ENCODE peak calls at places on chromosome 20, in six cellular contexts. P is thoracic aorta, E is ovary, Z is stomach, D is pancreas, Y is adipocyte. J is an unnamed sample.
A peak's percentile ranks its signal among the peaks of the same experiment; 100 is the strongest.

GRCh38 chr20:4613718-4614620 is 107.7 kb upstream of the PRND start:
- DNase-seq in P (no peak), E (peak; percentile 31), Z (peak; percentile 49), D (no peak), Y (peak; percentile 55), J (peak; percentile 20)

GRCh38 chr20:48604426-48604825 is 223.4 kb downstream of the PREX1 start:
- DNase-seq in P (no peak), E (no peak), Z (no peak), D (peak; percentile 33), Y (no peak), J (peak; percentile 18)

GRCh38 chr20:57866250-57867106 is 156.7 kb upstream of the PMEPA1 start:
- DNase-seq in P (no peak), E (no peak), Z (no peak), D (no peak), Y (no peak), J (no peak)

GRCh38 chr20:50054626-50055511 is 58.1 kb downstream of the UBE2V1 start:
- DNase-seq in P (no peak), E (peak; percentile 70), Z (peak; percentile 37), D (no peak), Y (peak; percentile 75), J (no peak)

GRCh38 chr20:47878601-47879004 is 93.3 kb upstream of the SULF2 start:
- DNase-seq in P (no peak), E (no peak), Z (no peak), D (no peak), Y (no peak), J (no peak)

GRCh38 chr20:24862606-24863005 is 86.5 kb upstream of the CST7 start:
- DNase-seq in P (no peak), E (no peak), Z (no peak), D (no peak), Y (no peak), J (no peak)

GRCh38 chr20:47453167-47453782 is 48.4 kb upstream of the NCOA3 start:
- DNase-seq in P (no peak), E (no peak), Z (no peak), D (no peak), Y (peak; percentile 52), J (no peak)

GRCh38 chr20:6007529-6008103 is 46.2 kb downstream of the LRRN4 start:
- DNase-seq in P (no peak), E (no peak), Z (no peak), D (no peak), Y (peak; percentile 21), J (no peak)

GRCh38 chr20:35279533-35280174 is 1.7 kb upstream of the MMP24OS start:
- DNase-seq in P (no peak), E (no peak), Z (no peak), D (no peak), Y (no peak), J (no peak)

GRCh38 chr20:17610566-17611289 is 40.9 kb downstream of the DSTN start:
- DNase-seq in P (no peak), E (no peak), Z (peak; percentile 66), D (peak; percentile 66), Y (no peak), J (peak; percentile 74)

GRCh38 chr20:16518068-16518783 is 55.0 kb downstream of the KIF16B start:
- DNase-seq in P (no peak), E (no peak), Z (peak; percentile 52), D (no peak), Y (peak; percentile 46), J (no peak)

GRCh38 chr20:10986586-10986985 is 312.8 kb upstream of the JAG1 start:
- DNase-seq in P (no peak), E (no peak), Z (no peak), D (no peak), Y (peak; percentile 24), J (no peak)

GRCh38 chr20:3248167-3248992 is 9.4 kb upstream of the SLC4A11 start:
- DNase-seq in P (no peak), E (no peak), Z (peak; percentile 42), D (no peak), Y (no peak), J (no peak)

GRCh38 chr20:43963872-43964791 is 49.5 kb downstream of the TOX2 start:
- DNase-seq in P (no peak), E (no peak), Z (no peak), D (no peak), Y (no peak), J (no peak)

GRCh38 chr20:13274311-13274965 is 53.4 kb downstream of the ISM1 start:
- DNase-seq in P (no peak), E (no peak), Z (no peak), D (no peak), Y (no peak), J (no peak)

DNA sequence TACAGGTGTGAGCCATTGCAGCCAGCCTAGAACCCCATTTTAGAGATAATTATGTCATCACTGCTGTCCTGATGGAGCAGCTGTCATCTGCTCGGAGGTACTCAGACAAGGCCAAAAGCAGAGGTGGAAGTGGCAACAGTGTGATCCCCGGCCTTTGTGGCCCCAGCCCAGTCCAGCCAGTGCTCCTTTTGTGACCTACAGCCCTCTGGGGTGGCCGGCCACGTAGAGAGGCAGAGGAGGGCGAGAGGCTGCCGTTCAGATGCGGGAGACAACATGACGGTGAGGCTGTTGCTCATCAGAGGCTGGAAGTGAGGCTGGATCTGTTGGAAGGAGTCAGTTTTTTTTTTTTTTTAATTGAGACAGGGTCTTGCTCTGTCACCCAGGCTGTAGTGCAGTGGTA is 32.8 kb downstream of the EFCAB8 start:
- DNase-seq in P (no peak), E (no peak), Z (no peak), D (no peak), Y (no peak), J (no peak)
- H3K4me3 ChIP-seq in P (no peak overlapping the region), E (no peak overlapping the region), Z (no peak overlapping the region), D (no peak overlapping the region), Y (no peak overlapping the region), J (no peak overlapping the region)

DNA sequence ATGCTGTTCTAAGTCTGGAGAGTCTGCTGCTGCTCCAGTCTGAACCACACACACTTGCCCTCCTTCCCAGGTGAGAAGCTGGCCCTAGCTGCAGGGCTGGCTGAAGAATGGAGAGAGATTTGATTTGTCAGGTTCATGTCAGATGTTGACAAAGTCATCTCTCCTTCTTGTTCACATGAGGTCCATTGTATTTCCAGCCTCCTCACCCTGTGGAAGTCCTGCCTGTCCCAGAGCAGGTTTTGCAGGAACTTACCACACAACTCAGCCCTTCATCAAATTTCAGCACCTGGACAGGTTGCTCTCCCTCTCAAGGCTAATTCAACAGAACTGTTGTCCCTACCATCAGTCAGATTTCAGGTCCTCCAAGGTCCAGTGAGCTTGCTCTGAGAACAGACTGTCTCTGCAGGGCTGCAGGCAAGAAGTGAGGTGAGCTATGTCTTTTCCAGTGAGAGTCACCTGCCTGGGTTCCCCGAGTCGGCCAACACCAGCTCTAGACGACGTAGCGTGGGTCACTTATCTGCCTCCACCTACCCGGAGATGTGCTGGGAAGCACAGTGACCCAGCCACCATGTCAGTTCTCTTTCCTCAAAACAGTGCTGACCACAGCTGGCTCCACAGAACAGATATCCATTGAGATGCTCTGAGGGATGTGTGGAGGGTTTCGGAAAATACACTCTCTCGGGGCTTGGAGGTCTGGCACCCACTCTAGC is 58.0 kb upstream of the CD93 start:
- DNase-seq in P (no peak), E (no peak), Z (no peak), D (peak; percentile 21), Y (no peak), J (no peak)
- H3K4me1 ChIP-seq in P (peaks cover 28% of the 10 kb centered on the region), E (peaks cover 15% of the 10 kb centered on the region), Z (peaks cover 15% of the 10 kb centered on the region), D (no peaks in the 10 kb centered on the region), Y (peaks cover 72% of the 10 kb centered on the region), J (no peaks in the 10 kb centered on the region)

GRCh38 chr20:52974155-52974554 is 2.0 kb downstream of the TSHZ2 start:
- DNase-seq in P (no peak), E (no peak), Z (no peak), D (no peak), Y (no peak), J (no peak)
- H3K4me3 ChIP-seq in P (peak overlapping the region; percentile 55), E (peak overlapping the region; percentile 66), Z (peak overlapping the region; percentile 50), D (no peak overlapping the region), Y (peak overlapping the region; percentile 95), J (peak overlapping the region; percentile 70)

DNA sequence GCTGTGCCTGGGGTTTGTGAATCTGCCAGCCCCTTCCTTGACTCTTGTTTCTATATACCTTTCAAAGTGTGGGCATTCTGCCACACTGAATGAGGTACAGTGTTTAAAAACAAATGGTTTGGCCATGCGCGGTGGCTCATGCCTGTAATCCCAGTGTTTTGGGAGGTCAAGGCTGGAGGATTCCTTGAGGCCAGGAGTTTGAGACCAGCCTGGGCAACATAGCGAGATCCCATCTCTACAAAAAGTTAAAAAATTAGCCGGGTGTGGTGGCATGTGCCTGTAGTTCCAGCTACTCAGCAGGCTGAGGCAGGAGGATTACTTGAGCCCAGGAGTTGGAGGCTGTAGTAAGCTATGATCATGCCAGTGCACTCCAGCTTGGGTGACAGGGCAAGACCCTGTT is 5.8 kb downstream of the FAM83D start:
- DNase-seq in P (no peak), E (no peak), Z (no peak), D (no peak), Y (no peak), J (no peak)
- H3K4me1 ChIP-seq in P (peaks cover 3% of the 10 kb centered on the region), E (peaks cover under 1% of the 10 kb centered on the region), Z (peaks cover 13% of the 10 kb centered on the region), D (peaks cover under 1% of the 10 kb centered on the region), Y (peaks cover 41% of the 10 kb centered on the region), J (peaks cover 19% of the 10 kb centered on the region)

DNA sequence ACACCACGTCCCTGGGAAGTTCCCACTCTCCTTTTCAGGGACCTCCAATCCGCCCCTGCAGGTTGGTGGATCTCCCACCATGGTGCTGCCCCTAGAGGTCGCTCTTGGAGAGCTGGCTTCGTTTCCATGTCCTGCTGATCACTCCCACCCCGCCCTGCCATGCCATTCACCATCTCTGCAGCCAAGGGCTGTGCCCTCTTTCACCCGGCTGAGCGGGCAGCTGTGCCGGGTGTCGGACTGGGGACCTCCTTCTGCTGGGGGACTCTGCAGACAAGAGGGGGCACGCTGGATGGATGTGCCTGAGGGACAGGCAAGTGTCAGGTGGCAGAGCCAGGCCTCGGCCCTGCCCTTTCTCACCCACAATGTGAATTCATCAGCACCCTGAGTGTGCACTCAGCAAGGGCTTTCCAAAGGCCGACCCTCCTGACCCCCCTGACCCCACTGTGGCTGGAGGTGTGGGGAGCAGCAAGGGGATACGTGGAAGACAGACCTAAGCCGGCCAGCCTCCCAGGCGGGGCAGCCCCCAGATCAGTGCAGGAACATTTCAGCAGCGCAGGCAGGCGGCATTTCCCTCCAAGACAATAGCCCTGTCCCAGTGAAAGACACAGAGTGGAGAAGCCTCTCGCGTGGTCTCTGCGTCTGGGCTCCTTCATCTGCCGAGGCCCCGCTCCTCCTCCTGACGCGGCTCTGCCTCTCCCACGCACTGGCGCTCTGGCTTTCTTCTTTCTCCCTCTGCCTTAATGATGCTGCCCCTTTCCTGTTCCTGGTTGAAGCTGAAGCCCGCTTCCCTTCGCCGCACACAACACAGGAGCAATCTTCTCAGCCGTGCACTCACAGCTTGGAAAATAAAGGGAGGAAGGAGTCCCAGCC is 347.2 kb downstream of the CDH4 start:
- DNase-seq in P (no peak), E (no peak), Z (no peak), D (no peak), Y (no peak), J (no peak)
- H3K4me3 ChIP-seq in P (no peak overlapping the region), E (no peak overlapping the region), Z (no peak overlapping the region), D (no peak overlapping the region), Y (no peak overlapping the region), J (no peak overlapping the region)

GRCh38 chr20:41145317-41145716 is 8.0 kb downstream of the PLCG1 start:
- DNase-seq in P (no peak), E (no peak), Z (no peak), D (no peak), Y (no peak), J (no peak)
- H3K4me1 ChIP-seq in P (peaks cover 31% of the 10 kb centered on the region), E (peaks cover 42% of the 10 kb centered on the region), Z (peaks cover 90% of the 10 kb centered on the region), D (no peaks in the 10 kb centered on the region), Y (peaks cover 26% of the 10 kb centered on the region), J (peaks cover 100% of the 10 kb centered on the region)

J was measured in CD8-positive, alpha-beta memory T cell.